ENCODE peak calls at places on chromosomes 7 and 10, in ten cellular contexts. One of them, this sample, is unnamed.

GRCh38 chr7:18927134-18927533 is 190.3 kb downstream of the TWIST1 start:
- DNase-seq in effector memory CD4-positive, alpha-beta T cell: no peak
- DNase-seq in neuronal stem cell: no peak
- DNase-seq in neural progenitor cell: no peak
- DNase-seq in astrocyte: peak; percentile 82
- DNase-seq in body of pancreas: no peak
- DNase-seq in tibial artery: no peak
- DNase-seq in fibroblast of lung: no peak
- DNase-seq in sigmoid colon: no peak
- DNase-seq in testis: no peak
- DNase-seq in this sample: no peak

GRCh38 chr10:48773580-48773979 is 88.9 kb downstream of the WDFY4 start:
- DNase-seq in fibroblast of lung: no peak
- DNase-seq in astrocyte: no peak
- DNase-seq in testis: no peak
- DNase-seq in effector memory CD4-positive, alpha-beta T cell: no peak
- DNase-seq in neural progenitor cell: no peak
- DNase-seq in tibial artery: no peak
- DNase-seq in body of pancreas: no peak
- DNase-seq in neuronal stem cell: no peak
- DNase-seq in sigmoid colon: no peak
- DNase-seq in this sample: no peak

GRCh38 chr10:46229144-46229563 is 57.6 kb upstream of the ANTXRL start:
- DNase-seq in neural progenitor cell: peak; percentile 78
- DNase-seq in neuronal stem cell: peak; percentile 47
- DNase-seq in fibroblast of lung: no peak
- DNase-seq in astrocyte: no peak
- DNase-seq in tibial artery: peak; percentile 49
- DNase-seq in sigmoid colon: no peak
- DNase-seq in body of pancreas: no peak
- DNase-seq in testis: peak; percentile 28
- DNase-seq in effector memory CD4-positive, alpha-beta T cell: no peak
- DNase-seq in this sample: no peak

GRCh38 chr7:1546274-1546908 is 9.6 kb downstream of the TMEM184A start:
- DNase-seq in neural progenitor cell: no peak
- DNase-seq in tibial artery: peak; percentile 66
- DNase-seq in sigmoid colon: no peak
- DNase-seq in effector memory CD4-positive, alpha-beta T cell: no peak
- DNase-seq in astrocyte: no peak
- DNase-seq in fibroblast of lung: no peak
- DNase-seq in body of pancreas: peak; percentile 64
- DNase-seq in testis: no peak
- DNase-seq in neuronal stem cell: no peak
- DNase-seq in this sample: no peak

GRCh38 chr10:129405389-129405788 is 61.7 kb upstream of the MGMT start:
- DNase-seq in neuronal stem cell: no peak
- DNase-seq in body of pancreas: no peak
- DNase-seq in effector memory CD4-positive, alpha-beta T cell: no peak
- DNase-seq in fibroblast of lung: no peak
- DNase-seq in astrocyte: no peak
- DNase-seq in neural progenitor cell: no peak
- DNase-seq in tibial artery: no peak
- DNase-seq in testis: no peak
- DNase-seq in sigmoid colon: no peak
- DNase-seq in this sample: no peak

GRCh38 chr7:106664343-106664742 is 3.4 kb upstream of the CCDC71L start:
- DNase-seq in neural progenitor cell: no peak
- DNase-seq in body of pancreas: no peak
- DNase-seq in tibial artery: no peak
- DNase-seq in astrocyte: no peak
- DNase-seq in sigmoid colon: no peak
- DNase-seq in effector memory CD4-positive, alpha-beta T cell: no peak
- DNase-seq in fibroblast of lung: no peak
- DNase-seq in neuronal stem cell: no peak
- DNase-seq in testis: no peak
- DNase-seq in this sample: no peak

GRCh38 chr10:118953999-118954398 is 75.5 kb upstream of the NANOS1 start:
- DNase-seq in neuronal stem cell: no peak
- DNase-seq in effector memory CD4-positive, alpha-beta T cell: no peak
- DNase-seq in body of pancreas: no peak
- DNase-seq in sigmoid colon: no peak
- DNase-seq in fibroblast of lung: peak; percentile 33
- DNase-seq in testis: peak; percentile 47
- DNase-seq in neural progenitor cell: no peak
- DNase-seq in astrocyte: no peak
- DNase-seq in tibial artery: no peak
- DNase-seq in this sample: no peak

GRCh38 chr7:36600314-36600682 is 124.0 kb downstream of the AOAH start:
- DNase-seq in effector memory CD4-positive, alpha-beta T cell: no peak
- DNase-seq in neural progenitor cell: no peak
- DNase-seq in fibroblast of lung: no peak
- DNase-seq in body of pancreas: no peak
- DNase-seq in astrocyte: no peak
- DNase-seq in neuronal stem cell: no peak
- DNase-seq in sigmoid colon: no peak
- DNase-seq in tibial artery: no peak
- DNase-seq in testis: no peak
- DNase-seq in this sample: no peak

GRCh38 chr7:55539380-55539779 is 32.9 kb downstream of the VOPP1 start:
- DNase-seq in sigmoid colon: no peak
- DNase-seq in effector memory CD4-positive, alpha-beta T cell: no peak
- DNase-seq in astrocyte: peak; percentile 27
- DNase-seq in body of pancreas: no peak
- DNase-seq in fibroblast of lung: peak; percentile 12
- DNase-seq in neural progenitor cell: peak; percentile 29
- DNase-seq in neuronal stem cell: no peak
- DNase-seq in testis: no peak
- DNase-seq in tibial artery: no peak
- DNase-seq in this sample: no peak

GRCh38 chr7:55536619-55537457 is 35.5 kb downstream of the VOPP1 start:
- DNase-seq in body of pancreas: no peak
- DNase-seq in effector memory CD4-positive, alpha-beta T cell: no peak
- DNase-seq in neuronal stem cell: no peak
- DNase-seq in fibroblast of lung: no peak
- DNase-seq in tibial artery: no peak
- DNase-seq in astrocyte: no peak
- DNase-seq in testis: no peak
- DNase-seq in neural progenitor cell: peak; percentile 45
- DNase-seq in sigmoid colon: no peak
- DNase-seq in this sample: no peak

GRCh38 chr7:55538538-55538937 is 33.8 kb downstream of the VOPP1 start:
- DNase-seq in tibial artery: no peak
- DNase-seq in astrocyte: peak; percentile 97
- DNase-seq in testis: no peak
- DNase-seq in sigmoid colon: no peak
- DNase-seq in neural progenitor cell: no peak
- DNase-seq in body of pancreas: no peak
- DNase-seq in neuronal stem cell: no peak
- DNase-seq in fibroblast of lung: peak; percentile 91
- DNase-seq in effector memory CD4-positive, alpha-beta T cell: no peak
- DNase-seq in this sample: no peak

GRCh38 chr7:55537458-55537825 is 34.9 kb downstream of the VOPP1 start:
- DNase-seq in neural progenitor cell: no peak
- DNase-seq in fibroblast of lung: no peak
- DNase-seq in body of pancreas: no peak
- DNase-seq in effector memory CD4-positive, alpha-beta T cell: no peak
- DNase-seq in tibial artery: no peak
- DNase-seq in sigmoid colon: no peak
- DNase-seq in astrocyte: no peak
- DNase-seq in testis: no peak
- DNase-seq in neuronal stem cell: no peak
- DNase-seq in this sample: no peak

DNA sequence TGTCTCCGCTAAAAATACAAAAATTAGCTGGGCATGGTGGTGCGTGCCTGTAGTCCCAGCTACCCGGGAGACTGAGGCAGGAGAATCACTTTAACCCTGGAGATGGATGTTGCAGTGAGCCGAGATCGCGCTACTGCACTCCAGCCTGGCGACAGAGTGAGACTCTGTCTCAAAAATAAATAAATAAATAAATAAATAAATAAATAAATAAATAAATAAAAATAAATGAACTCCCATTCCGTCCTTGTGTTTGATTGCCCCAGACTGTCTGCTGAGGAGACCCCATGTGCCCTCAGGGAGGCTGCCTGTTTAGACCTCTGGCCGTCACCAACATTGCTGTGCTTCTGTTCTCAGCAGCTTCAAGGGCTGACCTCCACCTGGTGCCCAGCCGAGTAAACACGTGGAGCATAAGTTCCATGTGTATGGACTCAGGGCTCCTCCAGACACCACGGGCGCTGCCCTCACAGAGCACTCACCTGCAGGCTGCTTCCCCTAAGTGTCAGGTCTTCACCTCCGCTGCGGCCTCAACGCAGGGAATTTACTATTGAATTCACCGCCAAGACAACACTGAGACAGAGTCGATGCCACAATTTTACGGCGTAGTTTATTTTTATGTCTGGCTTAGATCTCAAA is 32.0 kb downstream of the VOPP1 start:
- DNase-seq in sigmoid colon: no peak
- DNase-seq in testis: no peak
- DNase-seq in body of pancreas: no peak
- DNase-seq in fibroblast of lung: no peak
- DNase-seq in neural progenitor cell: no peak
- DNase-seq in effector memory CD4-positive, alpha-beta T cell: no peak
- DNase-seq in astrocyte: no peak
- DNase-seq in tibial artery: no peak
- DNase-seq in neuronal stem cell: no peak
- DNase-seq in this sample: no peak
- H3K4me1 ChIP-seq in sigmoid colon: peaks cover 2% of the 10 kb centered on the region
- H3K4me1 ChIP-seq in testis: no peaks in the 10 kb centered on the region
- H3K4me1 ChIP-seq in body of pancreas: no peaks in the 10 kb centered on the region
- H3K4me1 ChIP-seq in fibroblast of lung: peaks cover 4% of the 10 kb centered on the region
- H3K4me1 ChIP-seq in neural progenitor cell: peaks cover 29% of the 10 kb centered on the region
- H3K4me1 ChIP-seq in effector memory CD4-positive, alpha-beta T cell: peaks cover 25% of the 10 kb centered on the region
- H3K4me1 ChIP-seq in astrocyte: peaks cover 29% of the 10 kb centered on the region
- H3K4me1 ChIP-seq in tibial artery: no peaks in the 10 kb centered on the region
- H3K4me1 ChIP-seq in neuronal stem cell: peaks cover 28% of the 10 kb centered on the region
- H3K4me1 ChIP-seq in this sample: peaks cover 29% of the 10 kb centered on the region

GRCh38 chr7:16396766-16397496 is 24.4 kb downstream of the CRPPA start:
- DNase-seq in astrocyte: peak; percentile 4
- DNase-seq in tibial artery: no peak
- DNase-seq in body of pancreas: no peak
- DNase-seq in neural progenitor cell: peak; percentile 3
- DNase-seq in testis: no peak
- DNase-seq in effector memory CD4-positive, alpha-beta T cell: no peak
- DNase-seq in neuronal stem cell: no peak
- DNase-seq in fibroblast of lung: no peak
- DNase-seq in sigmoid colon: no peak
- DNase-seq in this sample: no peak
- H3K9me3 ChIP-seq in astrocyte: peaks cover 41% of the 10 kb centered on the region
- H3K9me3 ChIP-seq in tibial artery: no peaks in the 10 kb centered on the region
- H3K9me3 ChIP-seq in body of pancreas: no peaks in the 10 kb centered on the region
- H3K9me3 ChIP-seq in neural progenitor cell: peaks cover 21% of the 10 kb centered on the region
- H3K9me3 ChIP-seq in testis: no peaks in the 10 kb centered on the region
- H3K9me3 ChIP-seq in effector memory CD4-positive, alpha-beta T cell: peaks cover 5% of the 10 kb centered on the region
- H3K9me3 ChIP-seq in neuronal stem cell: peaks cover 26% of the 10 kb centered on the region
- H3K9me3 ChIP-seq in fibroblast of lung: peaks cover 34% of the 10 kb centered on the region
- H3K9me3 ChIP-seq in sigmoid colon: no peaks in the 10 kb centered on the region
- H3K9me3 ChIP-seq in this sample: no peaks in the 10 kb centered on the region

DNA sequence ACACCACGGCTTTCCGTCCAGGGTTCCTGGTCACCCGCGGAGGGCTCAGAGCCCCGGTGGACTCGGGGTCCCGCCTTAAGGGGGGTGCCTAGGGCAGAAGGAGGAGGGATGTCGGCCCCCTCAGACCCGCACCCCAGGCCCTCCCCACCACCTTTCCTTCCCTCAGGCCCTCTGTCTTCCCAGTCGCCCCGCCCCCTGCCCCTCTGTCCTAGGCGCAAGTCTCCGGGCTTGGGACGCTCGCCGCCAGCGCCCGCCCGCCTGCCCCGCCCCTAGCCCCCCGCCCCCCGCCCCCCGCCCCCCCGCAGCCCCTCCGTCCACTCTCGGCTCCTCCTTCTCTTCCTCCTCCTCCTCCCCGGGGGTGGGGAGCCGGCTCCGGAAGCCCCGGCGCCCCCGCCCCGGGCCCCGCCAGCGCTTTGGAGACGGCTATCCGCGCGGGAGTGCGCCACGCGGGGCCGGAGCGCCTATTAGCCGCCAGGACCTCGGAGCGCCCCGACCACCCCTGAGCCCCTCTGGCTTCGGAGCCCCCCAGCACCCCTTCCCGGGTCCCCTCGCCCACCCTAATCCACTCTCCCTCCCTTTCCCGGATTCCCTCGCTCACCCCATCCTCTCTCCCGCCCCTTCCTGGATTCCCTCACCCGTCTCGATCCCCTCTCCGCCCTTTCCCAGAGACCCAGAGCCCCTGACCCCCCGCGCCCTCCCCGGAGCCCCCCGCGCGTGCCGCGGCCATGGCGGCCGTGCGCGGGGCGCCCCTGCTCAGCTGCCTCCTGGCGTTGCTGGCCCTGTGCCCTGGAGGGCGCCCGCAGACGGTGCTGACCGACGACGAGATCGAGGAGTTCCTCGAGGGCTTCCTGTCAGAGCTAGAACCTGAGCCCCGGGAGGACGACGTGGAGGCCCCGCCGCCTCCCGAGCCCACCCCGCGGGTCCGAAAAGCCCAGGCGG is at the start of gene AEBP1:
- DNase-seq in effector memory CD4-positive, alpha-beta T cell: no peak
- DNase-seq in testis: no peak
- DNase-seq in sigmoid colon: peak; percentile 74
- DNase-seq in tibial artery: peak; percentile 77
- DNase-seq in astrocyte: peak; percentile 27
- DNase-seq in neural progenitor cell: peak; percentile 71
- DNase-seq in body of pancreas: no peak
- DNase-seq in fibroblast of lung: no peak
- DNase-seq in neuronal stem cell: peak; percentile 30
- DNase-seq in this sample: peak; percentile 35
- H3K4me3 ChIP-seq in effector memory CD4-positive, alpha-beta T cell: peak within 1 kb of the TSS; percentile 58
- H3K4me3 ChIP-seq in testis: peak within 1 kb of the TSS; percentile 61
- H3K4me3 ChIP-seq in sigmoid colon: peak within 1 kb of the TSS; percentile 65
- H3K4me3 ChIP-seq in tibial artery: peak within 1 kb of the TSS; percentile 52
- H3K4me3 ChIP-seq in astrocyte: peak within 1 kb of the TSS; percentile 70
- H3K4me3 ChIP-seq in neural progenitor cell: peak within 1 kb of the TSS; percentile 54
- H3K4me3 ChIP-seq in body of pancreas: no peak within 1 kb of the TSS
- H3K4me3 ChIP-seq in fibroblast of lung: peak within 1 kb of the TSS; percentile 35
- H3K4me3 ChIP-seq in neuronal stem cell: peak within 1 kb of the TSS; percentile 84
- H3K4me3 ChIP-seq in this sample: peak within 1 kb of the TSS; percentile 53

DNA sequence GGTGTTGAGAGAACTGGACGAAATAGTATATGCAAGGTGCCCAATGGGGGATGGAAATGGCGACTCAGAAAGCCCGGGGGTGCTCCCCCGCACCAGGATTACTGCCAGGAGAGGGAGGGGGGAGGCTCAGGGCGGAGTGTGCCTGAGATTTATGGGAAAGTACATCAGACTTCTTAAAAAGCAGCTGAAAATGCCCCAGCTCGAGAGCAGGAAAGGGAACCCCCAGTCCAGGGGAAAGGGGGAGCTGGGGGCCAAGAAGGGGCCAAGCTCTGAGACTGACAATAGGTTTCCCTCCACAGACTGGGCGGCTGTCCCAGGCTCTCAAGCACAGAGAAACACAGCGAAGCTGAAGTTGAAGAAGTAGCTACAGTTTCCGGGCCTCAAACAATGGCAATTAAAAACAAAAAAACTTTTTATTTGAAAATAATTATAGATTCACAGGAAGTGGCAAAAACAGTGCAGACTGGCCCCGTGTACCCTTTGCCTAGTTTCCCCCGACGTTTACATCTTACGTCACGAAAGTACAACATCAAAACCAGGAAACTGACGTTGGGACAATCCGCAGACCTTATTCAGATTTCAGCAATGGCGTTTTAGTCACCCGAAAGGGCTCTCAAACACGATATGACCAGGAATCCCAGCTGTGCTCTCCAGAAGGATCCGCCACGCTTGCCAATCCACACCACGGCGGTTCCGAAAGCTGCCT is 83.9 kb upstream of the FGFR2 start:
- DNase-seq in fibroblast of lung: no peak
- DNase-seq in sigmoid colon: no peak
- DNase-seq in effector memory CD4-positive, alpha-beta T cell: no peak
- DNase-seq in neuronal stem cell: no peak
- DNase-seq in testis: no peak
- DNase-seq in neural progenitor cell: no peak
- DNase-seq in tibial artery: no peak
- DNase-seq in astrocyte: no peak
- DNase-seq in body of pancreas: no peak
- DNase-seq in this sample: no peak
- H3K4me1 ChIP-seq in fibroblast of lung: no peaks in the 10 kb centered on the region
- H3K4me1 ChIP-seq in sigmoid colon: peaks cover 7% of the 10 kb centered on the region
- H3K4me1 ChIP-seq in effector memory CD4-positive, alpha-beta T cell: no peaks in the 10 kb centered on the region
- H3K4me1 ChIP-seq in neuronal stem cell: peaks cover 35% of the 10 kb centered on the region
- H3K4me1 ChIP-seq in testis: peaks cover 9% of the 10 kb centered on the region
- H3K4me1 ChIP-seq in neural progenitor cell: peaks cover 51% of the 10 kb centered on the region
- H3K4me1 ChIP-seq in tibial artery: no peaks in the 10 kb centered on the region
- H3K4me1 ChIP-seq in astrocyte: no peaks in the 10 kb centered on the region
- H3K4me1 ChIP-seq in body of pancreas: no peaks in the 10 kb centered on the region
- H3K4me1 ChIP-seq in this sample: no peaks in the 10 kb centered on the region

This sample was measured in naive thymus-derived CD4-positive, alpha-beta T cell.